ENCODE peak calls at places on chromosome 1, in seven cellular contexts. One of them, this sample, is unnamed. For H3K27me3, the result is how much of the 10 kb centered on the place peaks cover.

GRCh38 chr1:227998374-227999055 is 8.3 kb upstream of the WNT3A start:
- DNase-seq in esophagus muscularis mucosa: no peak
- DNase-seq in tibial artery: peak
- DNase-seq in MM.1S: no peak
- DNase-seq in PC-3: no peak
- DNase-seq in GM23338: no peak
- DNase-seq in hepatocyte: peak
- DNase-seq in this sample: no peak

GRCh38 chr1:149917590-149918144 is at the start of gene SV2A:
- DNase-seq in esophagus muscularis mucosa: no peak
- DNase-seq in tibial artery: peak
- DNase-seq in MM.1S: no peak
- DNase-seq in PC-3: no peak
- DNase-seq in GM23338: peak
- DNase-seq in hepatocyte: peak
- DNase-seq in this sample: peak

GRCh38 chr1:115764541-115764940 is 4.0 kb downstream of the CASQ2 start:
- DNase-seq in esophagus muscularis mucosa: peak
- DNase-seq in tibial artery: no peak
- DNase-seq in MM.1S: no peak
- DNase-seq in PC-3: peak
- DNase-seq in GM23338: peak
- DNase-seq in hepatocyte: peak
- DNase-seq in this sample: no peak

GRCh38 chr1:109201123-109201703 is 12.5 kb upstream of the SARS1 start:
- DNase-seq in esophagus muscularis mucosa: no peak
- DNase-seq in tibial artery: no peak
- DNase-seq in MM.1S: no peak
- DNase-seq in PC-3: peak
- DNase-seq in GM23338: peak
- DNase-seq in hepatocyte: peak
- DNase-seq in this sample: peak

GRCh38 chr1:53110370-53111072 is 31.9 kb downstream of the SLC1A7 start:
- DNase-seq in esophagus muscularis mucosa: no peak
- DNase-seq in tibial artery: no peak
- DNase-seq in MM.1S: no peak
- DNase-seq in PC-3: peak
- DNase-seq in GM23338: no peak
- DNase-seq in hepatocyte: peak
- DNase-seq in this sample: no peak

GRCh38 chr1:30372792-30373433 is 350.5 kb downstream of the MATN1 start:
- DNase-seq in esophagus muscularis mucosa: peak
- DNase-seq in tibial artery: peak
- DNase-seq in MM.1S: no peak
- DNase-seq in PC-3: no peak
- DNase-seq in GM23338: no peak
- DNase-seq in hepatocyte: no peak
- DNase-seq in this sample: no peak

GRCh38 chr1:59418361-59418760 is 121.5 kb downstream of the FGGY start:
- DNase-seq in esophagus muscularis mucosa: no peak
- DNase-seq in tibial artery: no peak
- DNase-seq in MM.1S: no peak
- DNase-seq in PC-3: no peak
- DNase-seq in GM23338: peak
- DNase-seq in hepatocyte: no peak
- DNase-seq in this sample: no peak

GRCh38 chr1:23354260-23354659 is 10.2 kb upstream of the HNRNPR start:
- DNase-seq in esophagus muscularis mucosa: no peak
- DNase-seq in tibial artery: no peak
- DNase-seq in MM.1S: no peak
- DNase-seq in PC-3: no peak
- DNase-seq in GM23338: peak
- DNase-seq in hepatocyte: no peak
- DNase-seq in this sample: no peak

GRCh38 chr1:154493276-154493675 is 8.7 kb upstream of the TDRD10 start:
- DNase-seq in esophagus muscularis mucosa: no peak
- DNase-seq in tibial artery: no peak
- DNase-seq in MM.1S: peak
- DNase-seq in PC-3: no peak
- DNase-seq in GM23338: peak
- DNase-seq in hepatocyte: no peak
- DNase-seq in this sample: peak

GRCh38 chr1:97331165-97331564 is 589.7 kb downstream of the DPYD start:
- DNase-seq in esophagus muscularis mucosa: no peak
- DNase-seq in tibial artery: no peak
- DNase-seq in MM.1S: no peak
- DNase-seq in PC-3: no peak
- DNase-seq in GM23338: no peak
- DNase-seq in hepatocyte: no peak
- DNase-seq in this sample: no peak

GRCh38 chr1:5994713-5995621 is 2.7 kb upstream of the NPHP4 start:
- DNase-seq in esophagus muscularis mucosa: no peak
- DNase-seq in tibial artery: no peak
- DNase-seq in MM.1S: peak
- DNase-seq in PC-3: no peak
- DNase-seq in GM23338: peak
- DNase-seq in hepatocyte: no peak
- DNase-seq in this sample: peak

GRCh38 chr1:171743014-171743870 is 1.4 kb upstream of the VAMP4 start:
- DNase-seq in esophagus muscularis mucosa: no peak
- DNase-seq in tibial artery: no peak
- DNase-seq in MM.1S: peak
- DNase-seq in PC-3: peak
- DNase-seq in GM23338: no peak
- DNase-seq in hepatocyte: peak
- DNase-seq in this sample: no peak

GRCh38 chr1:8216005-8216404 is 101.9 kb upstream of the SLC45A1 start:
- DNase-seq in esophagus muscularis mucosa: no peak
- DNase-seq in tibial artery: no peak
- DNase-seq in MM.1S: no peak
- DNase-seq in PC-3: no peak
- DNase-seq in GM23338: no peak
- DNase-seq in hepatocyte: no peak
- DNase-seq in this sample: no peak

GRCh38 chr1:233782932-233783586 is 121.4 kb upstream of the SLC35F3 start:
- DNase-seq in esophagus muscularis mucosa: no peak
- DNase-seq in tibial artery: no peak
- DNase-seq in MM.1S: no peak
- DNase-seq in PC-3: no peak
- DNase-seq in GM23338: peak
- DNase-seq in hepatocyte: no peak
- DNase-seq in this sample: no peak

GRCh38 chr1:117967472-117967871 is 37.9 kb downstream of the WDR3 start:
- DNase-seq in esophagus muscularis mucosa: no peak
- DNase-seq in tibial artery: no peak
- DNase-seq in MM.1S: no peak
- DNase-seq in PC-3: peak
- DNase-seq in GM23338: peak
- DNase-seq in hepatocyte: peak
- DNase-seq in this sample: no peak

GRCh38 chr1:23122023-23122738 is 46.5 kb downstream of the LUZP1 start:
- DNase-seq in esophagus muscularis mucosa: no peak
- DNase-seq in tibial artery: peak
- DNase-seq in MM.1S: no peak
- DNase-seq in PC-3: peak
- DNase-seq in GM23338: peak
- DNase-seq in hepatocyte: peak
- DNase-seq in this sample: no peak

GRCh38 chr1:66022904-66023620 is 230.4 kb downstream of the PDE4B start:
- DNase-seq in esophagus muscularis mucosa: no peak
- DNase-seq in tibial artery: no peak
- DNase-seq in MM.1S: peak
- DNase-seq in PC-3: peak
- DNase-seq in GM23338: peak
- DNase-seq in hepatocyte: peak
- DNase-seq in this sample: no peak

GRCh38 chr1:205598841-205599666 is 32.8 kb downstream of the ELK4 start:
- DNase-seq in esophagus muscularis mucosa: peak
- DNase-seq in tibial artery: peak
- DNase-seq in MM.1S: no peak
- DNase-seq in PC-3: no peak
- DNase-seq in GM23338: no peak
- DNase-seq in hepatocyte: peak
- DNase-seq in this sample: no peak

GRCh38 chr1:110087812-110088738 is 17.6 kb upstream of the ALX3 start:
- DNase-seq in esophagus muscularis mucosa: no peak
- DNase-seq in tibial artery: no peak
- DNase-seq in MM.1S: peak
- DNase-seq in PC-3: peak
- DNase-seq in GM23338: peak
- DNase-seq in hepatocyte: peak
- DNase-seq in this sample: no peak

GRCh38 chr1:13661539-13661938 is 38.4 kb upstream of the PRDM2 start:
- DNase-seq in esophagus muscularis mucosa: no peak
- DNase-seq in tibial artery: no peak
- DNase-seq in MM.1S: no peak
- DNase-seq in PC-3: peak
- DNase-seq in GM23338: no peak
- DNase-seq in hepatocyte: peak
- DNase-seq in this sample: no peak

GRCh38 chr1:167528057-167528705 is 9.9 kb upstream of the CD247 start:
- DNase-seq in esophagus muscularis mucosa: no peak
- DNase-seq in tibial artery: no peak
- DNase-seq in MM.1S: no peak
- DNase-seq in PC-3: no peak
- DNase-seq in GM23338: no peak
- DNase-seq in hepatocyte: no peak
- DNase-seq in this sample: no peak

GRCh38 chr1:186214816-186215215 is 160.2 kb downstream of the TPR start:
- DNase-seq in esophagus muscularis mucosa: no peak
- DNase-seq in tibial artery: no peak
- DNase-seq in MM.1S: no peak
- DNase-seq in PC-3: no peak
- DNase-seq in GM23338: no peak
- DNase-seq in hepatocyte: no peak
- DNase-seq in this sample: no peak

GRCh38 chr1:246121533-246121932 is 385.5 kb downstream of the SMYD3 start:
- DNase-seq in esophagus muscularis mucosa: no peak
- DNase-seq in tibial artery: no peak
- DNase-seq in MM.1S: no peak
- DNase-seq in PC-3: no peak
- DNase-seq in GM23338: no peak
- DNase-seq in hepatocyte: no peak
- DNase-seq in this sample: no peak

GRCh38 chr1:30036666-30037065 is 686.7 kb downstream of the MATN1 start:
- DNase-seq in esophagus muscularis mucosa: peak
- DNase-seq in tibial artery: no peak
- DNase-seq in MM.1S: no peak
- DNase-seq in PC-3: no peak
- DNase-seq in GM23338: no peak
- DNase-seq in hepatocyte: no peak
- DNase-seq in this sample: no peak

GRCh38 chr1:198201956-198202784 is 45.4 kb downstream of the NEK7 start:
- DNase-seq in esophagus muscularis mucosa: no peak
- DNase-seq in tibial artery: no peak
- DNase-seq in MM.1S: peak
- DNase-seq in PC-3: no peak
- DNase-seq in GM23338: no peak
- DNase-seq in hepatocyte: no peak
- DNase-seq in this sample: peak

GRCh38 chr1:182195733-182196132 is 134.2 kb upstream of the ZNF648 start:
- DNase-seq in esophagus muscularis mucosa: no peak
- DNase-seq in tibial artery: no peak
- DNase-seq in MM.1S: no peak
- DNase-seq in PC-3: no peak
- DNase-seq in GM23338: no peak
- DNase-seq in hepatocyte: no peak
- DNase-seq in this sample: no peak
- H3K27me3 ChIP-seq in esophagus muscularis mucosa: under half
- H3K27me3 ChIP-seq in tibial artery: under half
- H3K27me3 ChIP-seq in MM.1S: under half
- H3K27me3 ChIP-seq in PC-3: under half
- H3K27me3 ChIP-seq in GM23338: under half
- H3K27me3 ChIP-seq in hepatocyte: under half
- H3K27me3 ChIP-seq in this sample: under half

DNA sequence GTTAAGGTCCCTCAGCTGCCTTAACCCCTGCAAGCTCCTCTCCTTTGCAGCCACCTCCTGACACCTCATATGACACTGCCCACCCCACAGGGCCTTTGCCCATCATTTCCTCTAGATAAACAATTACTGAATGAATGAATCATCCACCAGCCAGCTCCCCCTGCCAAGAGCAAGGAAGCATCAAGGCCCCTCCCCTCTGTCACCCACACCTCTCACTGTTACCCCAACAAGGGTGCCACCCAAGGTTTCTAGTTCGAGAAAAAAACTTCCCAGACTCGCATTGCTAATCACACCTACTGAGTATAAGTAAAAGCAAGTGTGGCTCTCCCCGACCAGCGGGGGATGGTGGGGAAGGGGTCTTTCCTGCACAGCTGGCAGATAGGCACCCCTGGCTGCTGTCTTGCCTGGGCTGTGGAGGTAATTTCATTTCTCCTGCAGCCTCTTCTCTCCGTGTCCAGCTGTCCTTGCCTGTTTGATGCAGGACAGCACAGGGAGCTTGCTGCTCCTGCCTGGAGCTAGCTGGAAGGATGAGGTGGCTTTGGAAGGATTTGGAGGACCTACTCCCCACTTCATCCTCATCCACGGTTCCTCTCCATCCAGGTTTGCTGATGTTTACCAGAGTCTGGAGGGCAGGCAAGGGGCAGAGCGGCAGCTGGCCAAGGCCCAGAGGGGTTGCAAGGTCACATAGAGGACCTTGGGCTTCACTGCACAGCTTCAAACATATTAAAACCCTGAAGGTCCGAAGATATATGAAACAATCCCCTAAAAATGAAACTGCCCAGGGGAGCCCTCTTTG is 33.1 kb upstream of the LBR start:
- DNase-seq in esophagus muscularis mucosa: no peak
- DNase-seq in tibial artery: peak
- DNase-seq in MM.1S: no peak
- DNase-seq in PC-3: peak
- DNase-seq in GM23338: no peak
- DNase-seq in hepatocyte: no peak
- DNase-seq in this sample: no peak
- H3K27ac ChIP-seq in esophagus muscularis mucosa: peak
- H3K27ac ChIP-seq in tibial artery: no peak
- H3K27ac ChIP-seq in MM.1S: no peak
- H3K27ac ChIP-seq in PC-3: peak
- H3K27ac ChIP-seq in GM23338: no peak
- H3K27ac ChIP-seq in hepatocyte: no peak
- H3K27ac ChIP-seq in this sample: no peak

DNA sequence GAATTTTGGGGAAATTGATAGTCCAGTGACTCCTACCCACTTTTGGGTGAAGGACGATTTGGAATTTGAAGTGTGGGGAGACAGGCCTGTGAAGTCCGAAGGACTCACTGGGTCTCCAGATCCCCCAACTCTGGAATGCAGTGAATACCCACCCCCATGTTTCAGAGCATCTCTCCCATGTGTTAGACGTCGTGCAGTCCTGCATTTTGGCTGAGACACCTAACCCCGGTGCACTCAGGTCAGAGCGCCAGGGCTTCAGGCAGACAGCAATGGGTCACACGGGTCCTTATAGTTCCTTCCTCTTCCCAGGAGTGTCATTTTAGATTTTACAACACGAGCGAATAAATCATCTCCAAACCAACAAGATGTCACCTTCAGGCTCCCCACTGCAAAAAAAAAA is 5.1 kb downstream of the PRRX1 start:
- DNase-seq in esophagus muscularis mucosa: peak
- DNase-seq in tibial artery: no peak
- DNase-seq in MM.1S: no peak
- DNase-seq in PC-3: no peak
- DNase-seq in GM23338: peak
- DNase-seq in hepatocyte: no peak
- DNase-seq in this sample: no peak
- H3K4me3 ChIP-seq in esophagus muscularis mucosa: no peak
- H3K4me3 ChIP-seq in tibial artery: peak
- H3K4me3 ChIP-seq in MM.1S: no peak
- H3K4me3 ChIP-seq in PC-3: no peak
- H3K4me3 ChIP-seq in GM23338: peak
- H3K4me3 ChIP-seq in hepatocyte: no peak
- H3K4me3 ChIP-seq in this sample: no peak

GRCh38 chr1:184386271-184387068 is at the start of gene C1orf21:
- DNase-seq in esophagus muscularis mucosa: peak
- DNase-seq in tibial artery: peak
- DNase-seq in MM.1S: peak
- DNase-seq in PC-3: peak
- DNase-seq in GM23338: peak
- DNase-seq in hepatocyte: peak
- DNase-seq in this sample: peak
- H3K27me3 ChIP-seq in esophagus muscularis mucosa: under half
- H3K27me3 ChIP-seq in tibial artery: under half
- H3K27me3 ChIP-seq in MM.1S: under half
- H3K27me3 ChIP-seq in PC-3: under half
- H3K27me3 ChIP-seq in GM23338: under half
- H3K27me3 ChIP-seq in hepatocyte: under half
- H3K27me3 ChIP-seq in this sample: half or more